ENCODE peak calls at places on chromosome 22, in ten cellular contexts. Z is astrocyte, W is H9, Y is pancreas, Q is transverse colon, U is left ventricle myocardium inferior, E is heart right ventricle, X is keratinocyte, L is colonic mucosa, I is neural progenitor cell. T is an unnamed sample. For H3K4me1 and H3K27me3, the result is how much of the 10 kb centered on the place peaks cover.

GRCh38 chr22:20268350-20269012 is 363 bp upstream of the RTN4R start:
- DNase-seq in Z (no peak), W (peak), Y (no peak), Q (peak), U (peak), E (peak), X (no peak), L (peak), I (peak), T (peak)

GRCh38 chr22:38012604-38013072 is 28.3 kb upstream of the SOX10 start:
- DNase-seq in Z (peak), W (no peak), Y (no peak), Q (no peak), U (no peak), E (no peak), X (peak), L (no peak), I (no peak), T (no peak)

GRCh38 chr22:50347157-50347556 is 4.0 kb downstream of the PPP6R2 start:
- DNase-seq in Z (no peak), W (no peak), Y (peak), Q (no peak), U (no peak), E (no peak), X (no peak), L (no peak), I (no peak), T (no peak)

GRCh38 chr22:37454857-37455686 is 27.8 kb upstream of the ELFN2 start:
- DNase-seq in Z (peak), W (no peak), Y (no peak), Q (no peak), U (no peak), E (no peak), X (peak), L (no peak), I (no peak), T (no peak)

GRCh38 chr22:47032956-47033647 is 270.7 kb downstream of the TBC1D22A start:
- DNase-seq in Z (no peak), W (no peak), Y (no peak), Q (peak), U (peak), E (no peak), X (no peak), L (peak), I (no peak), T (no peak)

GRCh38 chr22:24162377-24162927 is 18.8 kb upstream of the SUSD2 start:
- DNase-seq in Z (no peak), W (no peak), Y (no peak), Q (no peak), U (no peak), E (no peak), X (no peak), L (no peak), I (no peak), T (no peak)

GRCh38 chr22:39348909-39349505 is 784 bp upstream of the SYNGR1 start:
- DNase-seq in Z (no peak), W (no peak), Y (no peak), Q (peak), U (peak), E (peak), X (no peak), L (no peak), I (peak), T (no peak)

GRCh38 chr22:42300286-42301071 is 30.0 kb upstream of the TCF20 start:
- DNase-seq in Z (no peak), W (peak), Y (no peak), Q (peak), U (no peak), E (no peak), X (peak), L (no peak), I (no peak), T (no peak)

GRCh38 chr22:45818130-45819085 is 146.8 kb downstream of the ATXN10 start:
- DNase-seq in Z (peak), W (no peak), Y (no peak), Q (no peak), U (peak), E (peak), X (no peak), L (no peak), I (peak), T (peak)

GRCh38 chr22:42608481-42609361 is 6.0 kb downstream of the POLDIP3 start:
- DNase-seq in Z (peak), W (no peak), Y (no peak), Q (no peak), U (no peak), E (no peak), X (no peak), L (no peak), I (peak), T (peak)

GRCh38 chr22:20624161-20624616 is 116.8 kb downstream of the MED15 start:
- DNase-seq in Z (peak), W (no peak), Y (no peak), Q (no peak), U (no peak), E (no peak), X (no peak), L (no peak), I (no peak), T (no peak)

DNA sequence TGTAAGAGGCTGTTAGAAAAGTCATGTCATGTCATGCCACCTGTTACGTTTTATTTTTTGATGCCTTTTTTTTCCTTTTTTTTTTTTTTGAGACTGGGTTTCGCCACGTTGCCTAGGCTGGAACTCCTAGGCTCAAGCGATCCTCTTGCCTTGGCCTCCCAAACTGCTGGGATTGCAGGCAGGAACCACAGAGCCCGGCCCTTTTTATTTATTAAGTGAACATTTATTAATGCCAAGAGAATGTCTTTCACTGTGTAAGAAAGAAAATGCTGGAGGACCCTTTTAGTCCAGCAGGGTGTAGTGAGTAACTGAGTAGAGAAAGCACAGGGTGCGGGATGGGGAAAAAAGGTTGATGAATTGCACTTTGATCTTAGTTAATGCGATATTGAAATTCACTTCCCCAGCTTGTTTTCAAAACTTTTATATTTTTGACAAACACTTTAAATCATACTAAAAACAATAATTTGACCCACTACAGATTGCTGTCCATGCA is 2.3 kb upstream of the XBP1 start:
- DNase-seq in Z (no peak), W (no peak), Y (no peak), Q (no peak), U (no peak), E (no peak), X (no peak), L (no peak), I (no peak), T (no peak)
- H3K27ac ChIP-seq in Z (no peak), W (no peak), Y (peak), Q (peak), U (peak), E (peak), X (no peak), L (peak), I (no peak), T (no peak)

DNA sequence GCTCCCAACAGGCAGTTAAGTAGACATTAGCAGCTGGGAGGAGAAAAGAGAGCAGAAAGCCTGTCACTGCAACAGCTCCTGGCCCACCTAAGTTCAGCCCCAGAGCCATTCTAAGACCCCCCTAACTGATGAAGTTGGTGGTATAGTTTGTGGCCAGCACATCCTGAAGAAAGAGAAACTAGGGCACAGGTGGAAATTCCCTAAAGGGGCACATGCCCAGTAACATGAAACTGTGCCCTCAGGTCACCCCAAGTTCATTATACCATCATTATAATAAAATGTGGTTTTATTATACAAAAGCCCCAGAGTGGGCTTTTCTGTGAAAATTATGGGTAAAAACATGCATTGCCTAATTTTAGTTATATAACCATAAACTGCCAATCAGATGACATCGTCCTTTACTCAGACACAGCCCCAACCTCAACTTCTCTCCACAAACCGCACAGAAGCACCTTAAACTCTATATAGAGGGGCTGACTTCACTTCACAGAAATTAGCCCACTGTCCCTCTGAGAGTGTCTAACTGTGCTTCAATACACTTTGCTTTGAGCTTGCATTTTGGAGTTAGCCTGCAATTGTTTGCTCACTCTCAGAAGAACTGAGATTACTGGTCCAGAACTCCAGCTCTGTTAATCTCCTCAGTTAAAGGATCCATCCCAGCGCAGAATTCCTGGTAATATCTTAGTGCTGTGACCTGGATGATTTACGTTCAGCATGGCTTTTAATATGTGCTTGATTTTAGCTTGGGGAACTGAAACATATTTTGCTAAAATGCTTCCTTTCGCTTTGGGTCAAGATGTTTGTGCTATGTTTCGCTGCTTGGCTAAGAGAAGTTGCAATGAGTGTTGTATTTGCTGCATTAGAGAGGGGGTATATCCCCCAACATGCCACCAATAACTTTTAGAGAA is 1.8 kb upstream of the APOL3 start:
- DNase-seq in Z (no peak), W (no peak), Y (no peak), Q (no peak), U (no peak), E (no peak), X (no peak), L (no peak), I (no peak), T (no peak)
- H3K4me1 ChIP-seq in Z (under half), W (under half), Y (under half), Q (under half), U (under half), E (under half), X (under half), L (under half), I (under half), T (under half)

GRCh38 chr22:43854786-43855271 is 7.5 kb downstream of the SULT4A1 start:
- DNase-seq in Z (no peak), W (peak), Y (no peak), Q (no peak), U (no peak), E (no peak), X (no peak), L (no peak), I (no peak), T (no peak)
- H3K27me3 ChIP-seq in Z (under half), W (under half), Y (under half), Q (under half), U (half or more), E (under half), X (under half), L (under half), I (under half), T (under half)

DNA sequence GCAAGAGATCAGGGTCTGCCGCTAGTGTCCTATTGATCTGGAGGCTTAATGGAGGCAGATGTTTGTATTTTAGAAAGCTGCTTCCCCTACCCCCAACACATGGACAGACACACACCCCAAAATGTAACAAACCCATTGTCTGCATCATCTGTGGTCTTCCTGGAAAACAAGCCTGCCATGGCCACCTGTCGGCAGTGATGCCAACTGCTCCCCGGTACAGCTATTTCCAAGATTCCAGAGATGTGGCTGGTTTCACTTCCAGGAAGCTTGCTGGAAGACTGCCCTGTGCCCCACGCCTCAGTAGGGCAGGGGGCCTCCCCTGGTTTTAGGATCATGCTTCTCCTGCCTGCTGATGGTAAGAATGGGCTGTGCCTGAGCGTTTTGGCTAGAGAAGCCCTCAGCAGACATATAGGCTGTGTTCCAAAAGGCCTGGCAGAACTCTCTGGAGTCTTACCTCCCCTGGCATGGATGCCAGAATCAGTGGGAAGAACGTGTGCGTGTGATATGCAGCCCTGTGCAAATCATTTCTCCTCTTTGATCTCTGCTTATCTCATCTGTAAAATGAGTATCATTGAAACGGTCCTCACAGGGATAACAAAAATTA is 108.6 kb downstream of the FBXO7 start:
- DNase-seq in Z (no peak), W (no peak), Y (no peak), Q (no peak), U (no peak), E (no peak), X (no peak), L (no peak), I (no peak), T (no peak)
- H3K27ac ChIP-seq in Z (no peak), W (no peak), Y (no peak), Q (no peak), U (peak), E (no peak), X (no peak), L (no peak), I (no peak), T (no peak)

GRCh38 chr22:19120829-19121630 is 1.2 kb downstream of the DGCR2 start:
- DNase-seq in Z (peak), W (peak), Y (peak), Q (peak), U (no peak), E (peak), X (no peak), L (peak), I (peak), T (no peak)
- H3K4me1 ChIP-seq in Z (under half), W (under half), Y (under half), Q (under half), U (half or more), E (half or more), X (under half), L (under half), I (under half), T (under half)

DNA sequence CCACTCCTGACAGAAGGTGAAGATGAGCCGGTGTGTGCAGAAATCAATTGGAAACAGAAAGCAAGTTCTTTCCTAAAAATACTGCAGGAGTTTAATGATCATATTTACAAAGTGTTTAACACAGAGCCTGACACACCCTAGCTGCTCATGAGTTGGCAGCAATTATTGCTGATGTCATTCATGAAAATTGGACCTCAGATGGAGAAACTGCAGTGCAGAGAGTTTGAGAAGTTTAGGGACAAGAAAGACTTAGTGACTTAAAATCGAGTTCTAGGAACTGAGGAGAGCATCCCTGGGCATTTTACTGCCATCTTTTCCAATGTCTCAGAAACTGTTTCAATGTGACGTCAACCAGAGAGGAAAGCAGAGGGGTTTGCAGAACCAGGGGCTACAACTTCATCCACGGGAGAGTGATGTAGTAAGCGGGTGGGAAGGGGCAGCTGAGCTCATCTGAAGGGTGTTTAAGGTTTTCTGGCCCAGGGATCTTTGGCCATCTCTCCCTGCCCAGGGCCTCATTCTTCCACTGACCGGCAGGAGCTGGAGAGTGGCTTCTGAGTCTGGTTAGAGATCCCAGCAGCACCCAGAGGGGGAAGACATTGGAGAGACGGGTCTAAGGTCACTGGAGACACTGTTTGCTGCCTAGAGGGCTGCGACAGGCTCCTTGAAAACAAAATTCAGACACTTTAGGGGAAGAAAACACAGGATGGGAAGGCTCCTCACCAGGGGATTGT is 21.1 kb upstream of the IGLL5 start:
- DNase-seq in Z (no peak), W (no peak), Y (no peak), Q (no peak), U (no peak), E (no peak), X (no peak), L (no peak), I (no peak), T (no peak)
- H3K27me3 ChIP-seq in Z (under half), W (under half), Y (under half), Q (under half), U (under half), E (under half), X (under half), L (under half), I (half or more), T (under half)

GRCh38 chr22:40431021-40431420 is 60.6 kb downstream of the SGSM3 start:
- DNase-seq in Z (no peak), W (no peak), Y (no peak), Q (no peak), U (no peak), E (no peak), X (no peak), L (no peak), I (no peak), T (peak)
- H3K27ac ChIP-seq in Z (no peak), W (no peak), Y (no peak), Q (no peak), U (no peak), E (no peak), X (no peak), L (no peak), I (no peak), T (no peak)

DNA sequence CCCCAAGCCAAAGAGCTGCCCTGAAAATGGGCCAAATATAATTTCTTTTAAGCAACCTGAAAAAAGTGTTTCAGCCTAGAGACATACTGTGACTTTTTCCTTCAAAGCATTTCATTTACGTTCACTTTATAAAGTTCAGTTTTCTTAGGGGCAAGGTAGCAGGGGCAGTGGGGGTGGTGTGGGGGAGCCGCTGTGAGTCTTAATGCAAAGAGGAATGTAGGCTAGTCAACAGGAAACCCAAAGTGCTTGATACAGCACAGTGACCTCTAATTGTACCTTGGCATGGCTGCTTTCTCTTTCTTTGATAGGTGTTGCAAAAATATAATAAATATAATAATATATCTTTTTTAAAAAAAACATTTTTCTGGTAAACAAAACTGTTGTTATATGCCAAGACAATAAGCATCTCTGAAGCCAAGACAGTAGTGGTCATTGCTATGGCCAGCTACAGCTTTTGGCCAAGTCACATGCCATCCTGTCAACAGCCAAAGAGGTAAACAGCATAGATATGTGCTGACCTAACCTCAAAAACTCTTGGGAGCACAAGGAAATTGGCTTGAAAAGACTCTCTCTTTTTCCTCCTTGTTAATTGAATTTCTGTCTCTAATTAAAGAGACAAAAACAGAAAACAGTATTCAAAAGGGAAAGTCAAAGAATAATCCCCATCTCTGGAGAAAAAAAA is 58.7 kb downstream of the LIF start:
- DNase-seq in Z (no peak), W (no peak), Y (no peak), Q (no peak), U (no peak), E (no peak), X (no peak), L (no peak), I (no peak), T (no peak)
- H3K4me1 ChIP-seq in Z (under half), W (under half), Y (under half), Q (under half), U (under half), E (under half), X (under half), L (under half), I (under half), T (under half)

GRCh38 chr22:49179175-49179574 is 648.5 kb downstream of the BRD1 start:
- DNase-seq in Z (no peak), W (no peak), Y (no peak), Q (no peak), U (no peak), E (no peak), X (no peak), L (no peak), I (no peak), T (no peak)
- H3K27me3 ChIP-seq in Z (under half), W (under half), Y (under half), Q (under half), U (half or more), E (under half), X (under half), L (under half), I (under half), T (under half)

GRCh38 chr22:44147036-44147645 is 33.6 kb upstream of the PARVG start:
- DNase-seq in Z (no peak), W (no peak), Y (peak), Q (no peak), U (no peak), E (no peak), X (no peak), L (no peak), I (no peak), T (no peak)

GRCh38 chr22:44146088-44146861 is 34.5 kb upstream of the PARVG start:
- DNase-seq in Z (no peak), W (peak), Y (peak), Q (no peak), U (no peak), E (no peak), X (no peak), L (no peak), I (peak), T (peak)

GRCh38 chr22:44145544-44145943 is 35.2 kb upstream of the PARVG start:
- DNase-seq in Z (no peak), W (no peak), Y (peak), Q (no peak), U (peak), E (peak), X (no peak), L (no peak), I (no peak), T (peak)

GRCh38 chr22:44151661-44152060 is 29.1 kb upstream of the PARVG start:
- DNase-seq in Z (peak), W (no peak), Y (peak), Q (no peak), U (no peak), E (no peak), X (no peak), L (no peak), I (no peak), T (no peak)

GRCh38 chr22:44147821-44148574 is 32.7 kb upstream of the PARVG start:
- DNase-seq in Z (peak), W (peak), Y (no peak), Q (peak), U (no peak), E (no peak), X (no peak), L (no peak), I (peak), T (peak)
- H3K27ac ChIP-seq in Z (peak), W (peak), Y (no peak), Q (peak), U (no peak), E (no peak), X (no peak), L (no peak), I (no peak), T (no peak)

T was measured in right cardiac atrium.